ENCODE peak calls at places on chromosomes 4 and X, in nine cellular contexts. Z is fibroblast of the aortic adventitia, S is Caki2, L is NCI-H69, F is HT-29, Q is type B pancreatic cell, N is OCI-LY7, D is fibroblast of lung, T is MG63. K is an unnamed sample.

GRCh38 chr4:152682143-152682542 is 2.3 kb upstream of the TMEM154 start:
- DNase-seq in T (no peak), Q (no peak), S (no peak), N (no peak), L (peak; percentile 40), D (no peak), F (no peak), Z (no peak), K (no peak)

GRCh38 chr4:39818646-39819045 is 120.7 kb downstream of the UBE2K start:
- DNase-seq in Q (no peak), N (no peak), D (no peak), Z (no peak), S (no peak), F (no peak), T (no peak), L (no peak), K (no peak)

GRCh38 chrX:136767104-136767941 is 13.4 kb downstream of the ARHGEF6 start:
- DNase-seq in S (peak; percentile 60), F (no peak), N (peak; percentile 73), T (peak; percentile 59), L (peak; percentile 81), Z (peak; percentile 39), Q (peak; percentile 71), D (peak; percentile 63), K (peak; percentile 72)

GRCh38 chrX:69021561-69021960 is 143.7 kb downstream of the PJA1 start:
- DNase-seq in L (no peak), Q (no peak), N (no peak), S (no peak), D (no peak), F (no peak), T (no peak), Z (no peak), K (no peak)

GRCh38 chr4:23614284-23614892 is 275.5 kb downstream of the PPARGC1A start:
- DNase-seq in Z (peak; percentile 21), L (peak; percentile 61), N (peak; percentile 51), S (peak; percentile 6), T (no peak), F (peak; percentile 35), Q (no peak), D (peak; percentile 61), K (peak; percentile 57)

GRCh38 chrX:153925739-153926593 is at the start of gene ARHGAP4:
- DNase-seq in Q (no peak), S (no peak), N (peak; percentile 62), F (no peak), T (no peak), D (no peak), L (no peak), Z (no peak), K (no peak)

GRCh38 chrX:11913001-11913400 is 155.0 kb downstream of the MSL3 start:
- DNase-seq in Z (peak; percentile 36), F (no peak), D (peak; percentile 16), T (no peak), L (no peak), Q (no peak), S (no peak), N (no peak), K (no peak)

GRCh38 chrX:17859609-17860178 is 1.4 kb downstream of the RAI2 start:
- DNase-seq in F (no peak), Q (no peak), D (no peak), L (peak; percentile 63), N (no peak), Z (peak; percentile 2), S (peak; percentile 6), T (no peak), K (no peak)

GRCh38 chr4:72377491-72378194 is 191.4 kb downstream of the ADAMTS3 start:
- DNase-seq in D (peak; percentile 75), T (peak; percentile 13), F (no peak), N (no peak), Z (peak; percentile 83), Q (no peak), S (no peak), L (no peak), K (no peak)

GRCh38 chr4:67581208-67581857 is 22.8 kb downstream of the STAP1 start:
- DNase-seq in F (no peak), Z (no peak), Q (no peak), L (no peak), N (no peak), S (no peak), D (no peak), T (no peak), K (no peak)

GRCh38 chr4:52949336-52949735 is 87.2 kb downstream of the RASL11B start:
- DNase-seq in T (no peak), F (no peak), Q (no peak), S (no peak), N (no peak), D (no peak), Z (no peak), L (peak; percentile 4), K (peak; percentile 47)

GRCh38 chr4:23485793-23486192 is 404.1 kb downstream of the PPARGC1A start:
- DNase-seq in L (no peak), S (no peak), Q (no peak), N (no peak), Z (peak; percentile 65), F (no peak), D (peak; percentile 43), T (peak; percentile 32), K (no peak)

GRCh38 chrX:23819385-23820234 is 36.6 kb downstream of the SAT1 start:
- DNase-seq in F (no peak), Z (peak; percentile 28), T (no peak), S (no peak), N (no peak), L (no peak), Q (no peak), D (peak; percentile 77), K (no peak)

GRCh38 chr4:106048250-106048931 is 153.1 kb downstream of the NPNT start:
- DNase-seq in F (no peak), D (peak; percentile 32), N (no peak), S (no peak), Q (no peak), T (no peak), Z (peak; percentile 68), L (no peak), K (no peak)

GRCh38 chr4:31328921-31329320 is 608.8 kb downstream of the PCDH7 start:
- DNase-seq in T (no peak), N (no peak), F (no peak), D (no peak), S (no peak), Q (no peak), Z (peak; percentile 40), L (no peak), K (no peak)

GRCh38 chr4:104899863-104900262 is 246.8 kb upstream of the TET2 start:
- DNase-seq in L (no peak), S (no peak), T (no peak), Z (no peak), D (no peak), Q (no peak), F (no peak), N (no peak), K (no peak)

GRCh38 chrX:87636533-87636932 is 118.9 kb downstream of the KLHL4 start:
- DNase-seq in D (no peak), Z (no peak), S (no peak), T (no peak), L (peak; percentile 0), N (no peak), Q (no peak), F (no peak), K (peak; percentile 82)

GRCh38 chr4:182560358-182560757 is 317.2 kb downstream of the TENM3 start:
- DNase-seq in D (peak; percentile 77), F (no peak), N (no peak), Z (no peak), T (no peak), S (peak; percentile 59), L (peak; percentile 97), Q (no peak), K (peak; percentile 21)

GRCh38 chr4:158850800-158851644 is 82.2 kb downstream of the FNIP2 start:
- DNase-seq in T (no peak), S (peak; percentile 37), Z (peak; percentile 79), F (peak; percentile 53), N (peak; percentile 25), D (no peak), Q (no peak), L (peak; percentile 30), K (peak; percentile 56)

GRCh38 chr4:118586357-118586790 is 98.8 kb upstream of the METTL14 start:
- DNase-seq in F (no peak), T (no peak), N (no peak), Q (no peak), Z (peak; percentile 49), L (no peak), S (no peak), D (no peak), K (peak; percentile 90)

GRCh38 chrX:3286196-3286920 is 60.1 kb downstream of the MXRA5 start:
- DNase-seq in S (peak; percentile 84), Q (no peak), F (peak; percentile 38), N (no peak), D (peak; percentile 90), T (peak; percentile 75), L (no peak), Z (peak; percentile 79), K (peak; percentile 24)

GRCh38 chr4:137531121-137531520 is 1.2 kb downstream of the PCDH18 start:
- DNase-seq in F (no peak), Q (no peak), D (peak; percentile 30), L (peak; percentile 45), S (no peak), T (no peak), N (no peak), Z (peak; percentile 84), K (peak; percentile 72)

GRCh38 chr4:6109842-6110560 is 90.3 kb downstream of the JAKMIP1 start:
- DNase-seq in S (no peak), T (no peak), F (peak; percentile 66), Q (peak; percentile 54), N (peak; percentile 20), Z (no peak), L (peak; percentile 81), D (no peak), K (no peak)

K was measured in myocyte.